ENCODE peak calls at places on chromosomes 6 and 20, in four cellular contexts. V is cardiac muscle cell; Y is MG63; Q is CD8-positive, alpha-beta memory T cell. U is an unnamed sample. For H3K9me3, the result is how much of the 10 kb centered on the place peaks cover.

GRCh38 chr20:5397418-5397817 is 80.7 kb upstream of the PROKR2 start:
- DNase-seq in V (no peak), Y (peak), Q (no peak), U (no peak)

GRCh38 chr20:35434085-35435005 is 3.7 kb downstream of the GDF5 start:
- DNase-seq in V (no peak), Y (no peak), Q (no peak), U (no peak)

GRCh38 chr6:37514377-37514776 is 14.7 kb upstream of the CCDC167 start:
- DNase-seq in V (no peak), Y (peak), Q (no peak), U (no peak)

GRCh38 chr20:51514252-51514651 is 28.3 kb downstream of the NFATC2 start:
- DNase-seq in V (no peak), Y (no peak), Q (no peak), U (no peak)

GRCh38 chr20:46895906-46896242 is 1.2 kb downstream of the EYA2 start:
- DNase-seq in V (no peak), Y (no peak), Q (no peak), U (no peak)

GRCh38 chr20:658731-659291 is 5.8 kb upstream of the SRXN1 start:
- DNase-seq in V (no peak), Y (no peak), Q (no peak), U (no peak)

GRCh38 chr20:44785768-44786167 is 24.6 kb downstream of the RIMS4 start:
- DNase-seq in V (peak), Y (peak), Q (no peak), U (no peak)

GRCh38 chr20:62409935-62410741 is 3.1 kb upstream of the CABLES2 start:
- DNase-seq in V (peak), Y (peak), Q (no peak), U (no peak)

GRCh38 chr20:47529840-47530239 is 28.2 kb downstream of the NCOA3 start:
- DNase-seq in V (no peak), Y (no peak), Q (no peak), U (no peak)

GRCh38 chr6:135871296-135871695 is 19.8 kb downstream of the PDE7B start:
- DNase-seq in V (no peak), Y (peak), Q (no peak), U (no peak)

GRCh38 chr20:43840382-43841070 is 74.1 kb upstream of the TOX2 start:
- DNase-seq in V (no peak), Y (peak), Q (peak), U (no peak)

GRCh38 chr6:88856566-88856965 is 106.9 kb downstream of the RNGTT start:
- DNase-seq in V (no peak), Y (no peak), Q (no peak), U (no peak)

GRCh38 chr20:8433286-8433685 is 301.2 kb downstream of the PLCB1 start:
- DNase-seq in V (no peak), Y (no peak), Q (no peak), U (no peak)

GRCh38 chr20:63236116-63236837 is 572 bp downstream of the BIRC7 start:
- DNase-seq in V (no peak), Y (no peak), Q (no peak), U (no peak)

GRCh38 chr20:32968833-32969241 is 35.4 kb downstream of the SUN5 start:
- DNase-seq in V (no peak), Y (no peak), Q (no peak), U (no peak)

GRCh38 chr6:113049190-113049589 is 702.1 kb downstream of the RFPL4B start:
- DNase-seq in V (no peak), Y (no peak), Q (no peak), U (no peak)

GRCh38 chr20:9474835-9475413 is 39.5 kb upstream of the LAMP5 start:
- DNase-seq in V (no peak), Y (no peak), Q (no peak), U (no peak)

GRCh38 chr20:22993823-22994222 is 41.3 kb upstream of the SSTR4 start:
- DNase-seq in V (no peak), Y (no peak), Q (no peak), U (no peak)

GRCh38 chr20:55830124-55830828 is 175.0 kb downstream of the CBLN4 start:
- DNase-seq in V (no peak), Y (no peak), Q (no peak), U (no peak)
- H3K9me3 ChIP-seq in V (under half), Y (under half), Q (under half), U (under half)

DNA sequence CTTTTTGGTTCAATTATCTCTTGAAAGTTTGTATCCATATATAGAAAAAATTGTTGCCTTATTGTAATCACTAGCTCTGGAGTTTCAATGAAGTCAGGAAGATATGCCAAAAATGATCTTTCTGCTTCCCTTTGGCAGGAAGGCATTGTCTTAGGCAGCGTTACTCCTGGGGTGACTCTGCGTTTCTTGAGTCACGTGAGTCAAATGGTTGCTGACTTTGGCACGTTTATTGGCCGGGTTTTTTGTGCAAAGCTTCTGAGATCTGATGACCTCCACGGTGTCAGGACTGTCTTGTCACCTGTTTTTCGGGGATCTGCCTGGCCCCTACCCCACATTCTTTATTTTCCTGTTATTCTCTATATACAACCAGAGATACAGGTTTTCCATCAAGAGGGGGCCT is 10.4 kb downstream of the PHACTR3 start:
- DNase-seq in V (no peak), Y (no peak), Q (no peak), U (no peak)
- H3K9me3 ChIP-seq in V (under half), Y (under half), Q (under half), U (under half)

GRCh38 chr6:9204171-9204570 is 768.8 kb upstream of the SLC35B3 start:
- DNase-seq in V (no peak), Y (peak), Q (no peak), U (no peak)
- H3K9me3 ChIP-seq in V (under half), Y (under half), Q (under half), U (under half)

DNA sequence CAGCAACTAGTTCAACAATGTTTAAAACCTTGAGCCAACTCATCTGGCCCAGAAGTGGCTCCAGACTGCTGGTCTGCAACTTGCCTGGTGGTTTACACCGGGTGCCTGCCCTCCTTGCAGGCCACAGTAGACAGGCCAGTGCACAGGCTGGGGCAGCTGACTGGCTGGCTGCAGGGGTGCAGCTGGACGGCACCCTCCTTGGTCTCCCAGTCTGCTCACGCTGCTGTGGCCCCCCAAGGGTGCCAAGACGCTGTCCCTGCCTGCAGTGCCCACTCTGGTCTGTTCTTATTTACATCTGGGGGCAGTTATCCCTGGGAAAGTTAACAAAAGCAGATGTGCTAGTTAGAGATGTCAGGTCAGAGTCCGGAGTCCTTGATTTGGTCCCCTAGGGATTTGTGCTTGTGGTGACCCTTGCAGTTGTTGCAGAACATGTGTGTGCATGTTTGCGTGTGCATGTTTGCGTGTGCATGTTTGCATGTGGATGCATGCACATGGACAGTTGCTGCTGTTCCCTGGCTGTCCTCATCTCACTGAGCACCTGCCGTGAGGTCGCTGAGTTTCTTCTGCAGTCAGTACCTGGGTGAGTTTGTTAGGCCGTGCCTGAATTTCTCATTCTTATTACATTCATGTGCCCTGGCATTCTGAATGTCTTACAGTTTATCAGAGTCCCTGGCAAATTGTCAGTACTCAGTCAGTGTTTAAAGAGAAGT is 48.2 kb upstream of the IRF4 start:
- DNase-seq in V (no peak), Y (no peak), Q (no peak), U (no peak)
- H3K9me3 ChIP-seq in V (under half), Y (under half), Q (under half), U (under half)

GRCh38 chr20:56018750-56019149 is 13.4 kb upstream of the CBLN4 start:
- DNase-seq in V (no peak), Y (no peak), Q (no peak), U (no peak)
- H3K9me3 ChIP-seq in V (under half), Y (under half), Q (under half), U (under half)

DNA sequence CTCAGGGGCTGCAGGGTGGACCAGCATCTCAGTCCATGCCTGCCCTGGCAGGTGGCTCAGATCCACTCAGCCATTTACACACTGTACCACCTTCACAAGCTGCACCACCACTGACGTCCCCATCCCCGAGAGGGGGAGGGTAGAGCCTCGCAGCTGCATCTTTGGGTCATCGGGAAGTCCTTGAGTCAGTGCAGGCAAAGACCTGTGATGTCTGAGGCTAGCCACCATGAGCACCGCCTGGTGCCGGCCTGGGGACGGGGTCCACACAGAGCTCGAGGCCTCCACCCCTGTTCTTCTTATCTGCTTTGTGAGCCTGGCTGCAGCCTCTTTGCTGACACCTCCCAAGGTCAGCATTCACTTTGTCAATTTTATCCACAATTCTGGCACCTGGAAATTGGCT is 141.4 kb downstream of the PHACTR3 start:
- DNase-seq in V (no peak), Y (no peak), Q (no peak), U (no peak)
- H3K9me3 ChIP-seq in V (under half), Y (under half), Q (under half), U (under half)

GRCh38 chr6:47453372-47453936 is 24.1 kb upstream of the CD2AP start:
- DNase-seq in V (no peak), Y (no peak), Q (no peak), U (no peak)

GRCh38 chr6:47455533-47456209 is 21.9 kb upstream of the CD2AP start:
- DNase-seq in V (no peak), Y (no peak), Q (no peak), U (no peak)

GRCh38 chr6:47457370-47457769 is 20.2 kb upstream of the CD2AP start:
- DNase-seq in V (no peak), Y (no peak), Q (no peak), U (no peak)

GRCh38 chr6:47454713-47455396 is 22.7 kb upstream of the CD2AP start:
- DNase-seq in V (no peak), Y (no peak), Q (no peak), U (no peak)

GRCh38 chr6:47456536-47456975 is 21.0 kb upstream of the CD2AP start:
- DNase-seq in V (no peak), Y (no peak), Q (no peak), U (no peak)
- H3K9me3 ChIP-seq in V (under half), Y (under half), Q (under half), U (under half)

GRCh38 chr6:168268755-168269154 is 50.8 kb downstream of the DACT2 start:
- DNase-seq in V (no peak), Y (no peak), Q (no peak), U (no peak)

GRCh38 chr6:168263351-168263905 is 56.1 kb downstream of the DACT2 start:
- DNase-seq in V (no peak), Y (no peak), Q (no peak), U (no peak)

GRCh38 chr6:168265394-168265793 is 54.2 kb downstream of the DACT2 start:
- DNase-seq in V (no peak), Y (no peak), Q (no peak), U (no peak)

GRCh38 chr6:168264593-168265335 is 54.8 kb downstream of the DACT2 start:
- DNase-seq in V (no peak), Y (no peak), Q (no peak), U (no peak)

GRCh38 chr6:168265827-168266815 is 53.5 kb downstream of the DACT2 start:
- DNase-seq in V (no peak), Y (no peak), Q (no peak), U (no peak)
- H3K9me3 ChIP-seq in V (under half), Y (under half), Q (under half), U (under half)

GRCh38 chr6:167514524-167514923 is 189.6 kb downstream of the TTLL2 start:
- DNase-seq in V (no peak), Y (no peak), Q (no peak), U (no peak)
- H3K9me3 ChIP-seq in V (under half), Y (under half), Q (under half), U (under half)

DNA sequence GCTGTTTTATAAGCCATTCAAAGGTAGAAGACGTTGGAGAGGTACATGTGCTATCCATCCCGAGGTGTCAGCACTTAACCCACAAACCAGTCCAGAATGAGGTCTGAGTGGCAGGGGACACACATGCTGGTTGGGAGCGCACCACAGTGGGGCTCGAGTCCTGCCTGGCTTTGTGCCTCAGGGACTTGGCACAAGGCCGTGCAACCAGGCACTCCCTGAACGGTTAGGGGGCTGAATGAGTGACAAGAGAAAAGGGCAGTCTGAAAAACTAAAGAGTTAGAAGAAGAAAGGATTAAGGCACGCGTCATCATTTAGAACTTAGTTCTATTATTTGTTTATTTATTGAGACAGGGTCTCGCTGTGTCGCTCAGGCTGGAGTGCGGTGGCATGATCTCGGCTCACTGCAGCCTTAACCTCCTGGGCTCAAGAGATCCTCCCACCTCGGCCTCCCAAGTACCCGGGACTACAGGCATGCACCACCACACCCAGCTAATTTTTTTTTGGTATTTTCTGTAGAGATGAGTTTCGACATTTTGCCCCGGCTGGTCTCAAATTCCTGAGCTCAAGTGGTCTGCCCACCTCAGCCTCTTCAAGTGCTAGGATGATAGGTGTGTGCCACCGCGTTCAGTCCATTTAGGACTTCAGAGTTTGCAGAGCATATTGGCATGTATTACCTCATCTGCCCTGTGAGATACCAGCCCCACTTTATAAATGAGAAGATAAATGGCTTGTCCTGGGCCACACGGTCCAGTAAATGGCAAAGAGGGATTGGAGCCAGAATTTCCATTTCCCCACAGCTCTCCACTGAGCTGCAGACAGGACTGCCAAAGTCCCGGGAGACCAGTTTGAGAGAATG is 47.4 kb upstream of the IRF4 start:
- DNase-seq in V (no peak), Y (no peak), Q (no peak), U (no peak)
- H3K9me3 ChIP-seq in V (under half), Y (under half), Q (under half), U (under half)

U was measured in T-helper 17 cell.